ENCODE peak calls at places on chromosomes 11 and 22, in six cellular contexts. F, T, A, E, X and Z are unnamed samples.

GRCh38 chr22:28920757-28921584 is 37.6 kb downstream of the ZNRF3 start:
- DNase-seq in F (no peak), T (no peak), A (no peak), E (no peak), X (no peak), Z (no peak)

GRCh38 chr11:32580967-32581366 is 2.7 kb upstream of the EIF3M start:
- DNase-seq in F (no peak), T (no peak), A (no peak), E (no peak), X (no peak), Z (peak)

GRCh38 chr22:19430890-19431541 is 517 bp downstream of the HIRA start:
- DNase-seq in F (peak), T (no peak), A (no peak), E (peak), X (no peak), Z (peak)

GRCh38 chr11:22807391-22807790 is 22.2 kb downstream of the SVIP start:
- DNase-seq in F (no peak), T (no peak), A (no peak), E (no peak), X (no peak), Z (no peak)

GRCh38 chr11:87501388-87501787 is 463.7 kb downstream of the TMEM135 start:
- DNase-seq in F (no peak), T (no peak), A (no peak), E (no peak), X (no peak), Z (no peak)

GRCh38 chr11:31887180-31887579 is 76.1 kb upstream of the PAX6 start:
- DNase-seq in F (no peak), T (no peak), A (peak), E (no peak), X (no peak), Z (no peak)

GRCh38 chr11:80455818-80456217 is 1015.0 kb upstream of the TENM4 start:
- DNase-seq in F (no peak), T (no peak), A (no peak), E (no peak), X (no peak), Z (no peak)

GRCh38 chr22:20436309-20437252 is 1.0 kb downstream of the SCARF2 start:
- DNase-seq in F (no peak), T (no peak), A (no peak), E (no peak), X (no peak), Z (peak)

GRCh38 chr11:87851827-87852226 is 323.4 kb downstream of the RAB38 start:
- DNase-seq in F (no peak), T (no peak), A (no peak), E (no peak), X (no peak), Z (no peak)